ENCODE peak calls at places on chromosomes 13 and 19, in ten cellular contexts. K is uterus, Z is BE2C, R is mammary epithelial cell, U is ascending aorta, O is endodermal cell, I is hepatocyte, M is astrocyte, D is heart right ventricle, F is adrenal gland. C is an unnamed sample.
A peak's percentile ranks its signal among the peaks of the same experiment; 100 is the strongest.

GRCh38 chr19:51511353-51511752 is 9.8 kb upstream of the SIGLEC12 start:
- DNase-seq in K (no peak), Z (peak; percentile 28), R (no peak), U (no peak), O (peak; percentile 75), I (no peak), M (no peak), D (no peak), F (no peak), C (no peak)

GRCh38 chr19:51887522-51888498 is at the start of gene ZNF577:
- DNase-seq in K (peak; percentile 86), Z (peak; percentile 92), R (peak; percentile 93), U (peak; percentile 53), O (peak; percentile 92), I (peak; percentile 81), M (peak; percentile 92), D (peak; percentile 96), F (peak; percentile 90), C (peak; percentile 91)

GRCh38 chr13:70520275-70520674 is 412.0 kb upstream of the KLHL1 start:
- DNase-seq in K (no peak), Z (no peak), R (no peak), U (no peak), O (no peak), I (no peak), M (no peak), D (no peak), F (no peak), C (no peak)

GRCh38 chr13:94309997-94310842 is 169.3 kb downstream of the DCT start:
- DNase-seq in K (no peak), Z (no peak), R (peak; percentile 81), U (no peak), O (no peak), I (no peak), M (peak; percentile 96), D (no peak), F (no peak), C (no peak)

GRCh38 chr19:14343286-14343685 is 38.0 kb upstream of the ADGRE5 start:
- DNase-seq in K (no peak), Z (peak; percentile 53), R (no peak), U (no peak), O (no peak), I (no peak), M (no peak), D (no peak), F (no peak), C (no peak)

GRCh38 chr19:51980116-51980736 is 6.4 kb downstream of the ZNF350 start:
- DNase-seq in K (no peak), Z (no peak), R (peak; percentile 34), U (no peak), O (no peak), I (no peak), M (no peak), D (no peak), F (no peak), C (peak; percentile 26)

GRCh38 chr13:77374786-77375185 is 47.9 kb upstream of the MYCBP2 start:
- DNase-seq in K (no peak), Z (no peak), R (no peak), U (no peak), O (peak; percentile 48), I (no peak), M (no peak), D (no peak), F (no peak), C (no peak)

GRCh38 chr19:33498391-33499000 is 23.1 kb downstream of the PEPD start:
- DNase-seq in K (no peak), Z (no peak), R (no peak), U (no peak), O (no peak), I (no peak), M (no peak), D (no peak), F (no peak), C (no peak)

GRCh38 chr13:36736119-36736726 is 62.4 kb downstream of the SERTM1 start:
- DNase-seq in K (peak; percentile 70), Z (peak; percentile 63), R (peak; percentile 16), U (no peak), O (peak; percentile 66), I (peak; percentile 83), M (peak; percentile 37), D (peak; percentile 40), F (peak; percentile 70), C (peak; percentile 80)

GRCh38 chr13:26024558-26024957 is 27.3 kb downstream of the SHISA2 start:
- DNase-seq in K (no peak), Z (no peak), R (no peak), U (no peak), O (no peak), I (no peak), M (peak; percentile 59), D (no peak), F (peak; percentile 4), C (peak; percentile 43)

GRCh38 chr13:26025771-26026170 is 26.0 kb downstream of the SHISA2 start:
- DNase-seq in K (no peak), Z (no peak), R (no peak), U (no peak), O (no peak), I (no peak), M (no peak), D (no peak), F (peak; percentile 24), C (no peak)

GRCh38 chr13:26025196-26025595 is 26.6 kb downstream of the SHISA2 start:
- DNase-seq in K (no peak), Z (no peak), R (no peak), U (no peak), O (peak; percentile 56), I (no peak), M (no peak), D (no peak), F (no peak), C (peak; percentile 30)

GRCh38 chr13:26029581-26030136 is 22.2 kb downstream of the SHISA2 start:
- DNase-seq in K (no peak), Z (no peak), R (no peak), U (no peak), O (no peak), I (no peak), M (no peak), D (no peak), F (no peak), C (no peak)

DNA sequence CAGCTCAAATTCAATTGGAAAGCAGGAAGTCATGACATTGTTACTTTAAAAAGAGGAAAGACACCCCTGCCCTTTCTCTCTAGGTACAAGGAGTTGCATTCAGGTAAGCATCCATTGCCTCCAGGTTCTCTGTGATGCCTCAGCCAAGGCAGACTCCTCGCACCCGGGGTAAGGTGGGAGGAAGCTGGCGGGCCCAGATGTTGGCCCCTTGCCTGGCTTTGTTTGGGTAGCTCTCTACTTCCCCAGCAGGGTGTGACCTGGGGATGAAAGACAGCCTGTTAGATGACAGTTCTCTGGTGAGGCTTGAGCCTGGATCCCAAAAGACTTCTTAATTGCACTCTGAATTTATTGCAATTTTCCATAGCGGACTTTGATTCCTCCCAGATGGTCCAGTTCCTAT is 25.6 kb downstream of the SHISA2 start:
- DNase-seq in K (no peak), Z (no peak), R (no peak), U (no peak), O (no peak), I (no peak), M (no peak), D (no peak), F (no peak), C (no peak)
- H3K4me1 ChIP-seq in K (no peaks in the 10 kb centered on the region), Z (peaks cover 4% of the 10 kb centered on the region), R (peaks cover 19% of the 10 kb centered on the region), U (no peaks in the 10 kb centered on the region), O (no peaks in the 10 kb centered on the region), I (peaks cover 7% of the 10 kb centered on the region), M (peaks cover 26% of the 10 kb centered on the region), D (peaks cover 28% of the 10 kb centered on the region), F (no peaks in the 10 kb centered on the region), C (peaks cover 52% of the 10 kb centered on the region)

GRCh38 chr13:26719356-26719945 is 41.1 kb downstream of the GPR12 start:
- DNase-seq in K (no peak), Z (no peak), R (no peak), U (no peak), O (no peak), I (no peak), M (no peak), D (no peak), F (no peak), C (peak; percentile 6)
- TF ChIP-seq CTCF in K (no peak), Z (peak; percentile 38), R (no peak), U (no peak), O (peak; percentile 58), I (peak; percentile 5), M (peak; percentile 8), D (no peak), F (no peak), C (peak; percentile 16)

GRCh38 chr19:43966079-43966694 is 15.2 kb downstream of the ZNF221 start:
- DNase-seq in K (no peak), Z (no peak), R (no peak), U (no peak), O (no peak), I (no peak), M (no peak), D (no peak), F (no peak), C (no peak)
- H3K36me3 ChIP-seq in K (peaks cover 3% of the 10 kb centered on the region), Z (peaks cover 60% of the 10 kb centered on the region), R (peaks cover 6% of the 10 kb centered on the region), U (peaks cover 87% of the 10 kb centered on the region), O (peaks cover 73% of the 10 kb centered on the region), I (peaks cover 34% of the 10 kb centered on the region), M (peaks cover 40% of the 10 kb centered on the region), D (peaks cover 92% of the 10 kb centered on the region), F (peaks cover 23% of the 10 kb centered on the region), C (peaks cover 31% of the 10 kb centered on the region)

GRCh38 chr19:10228925-10229324 is 2.2 kb downstream of the S1PR2 start:
- DNase-seq in K (peak; percentile 34), Z (peak; percentile 62), R (no peak), U (no peak), O (peak; percentile 77), I (peak; percentile 48), M (no peak), D (peak; percentile 24), F (no peak), C (peak; percentile 57)
- H3K4me1 ChIP-seq in K (peaks cover 9% of the 10 kb centered on the region), Z (no peaks in the 10 kb centered on the region), R (peaks cover 17% of the 10 kb centered on the region), U (peaks cover 3% of the 10 kb centered on the region), O (no peaks in the 10 kb centered on the region), I (peaks cover 10% of the 10 kb centered on the region), M (peaks cover 8% of the 10 kb centered on the region), D (peaks cover 59% of the 10 kb centered on the region), F (peaks cover 7% of the 10 kb centered on the region), C (no peaks in the 10 kb centered on the region)

GRCh38 chr13:99642006-99642405 is 140.7 kb downstream of the TM9SF2 start:
- DNase-seq in K (no peak), Z (no peak), R (no peak), U (no peak), O (no peak), I (no peak), M (no peak), D (no peak), F (no peak), C (no peak)
- TF ChIP-seq CTCF in K (no peak), Z (no peak), R (no peak), U (no peak), O (no peak), I (no peak), M (no peak), D (no peak), F (no peak), C (no peak)

C was measured in cardiac muscle cell.